ENCODE peak calls at places on chromosomes 11 and 22, in seven cellular contexts. Q is tibial nerve; K is transverse colon; R is body of pancreas; H is kidney; L is CD4-positive, alpha-beta memory T cell; J is ascending aorta. T is an unnamed sample.
A peak's percentile ranks its signal among the peaks of the same experiment; 100 is the strongest.

GRCh38 chr11:34194576-34195335 is 89.3 kb downstream of the NAT10 start:
- DNase-seq in H (no peak), K (no peak), R (no peak), J (no peak), Q (no peak), L (no peak), T (no peak)

GRCh38 chr11:2674681-2675131 is 25.1 kb downstream of the KCNQ1OT1 start:
- DNase-seq in Q (no peak), K (no peak), H (peak; percentile 61), J (no peak), R (peak; percentile 57), L (no peak), T (no peak)

GRCh38 chr11:119839504-119840133 is 110.6 kb upstream of the NECTIN1 start:
- DNase-seq in L (no peak), H (no peak), J (no peak), K (no peak), R (no peak), Q (no peak), T (no peak)

GRCh38 chr11:111162306-111162705 is 83.2 kb upstream of the POU2AF2 start:
- DNase-seq in J (no peak), Q (no peak), K (no peak), L (no peak), R (no peak), H (no peak), T (no peak)

GRCh38 chr11:14773755-14774154 is 118.3 kb downstream of the CYP2R1 start:
- DNase-seq in L (peak; percentile 31), J (no peak), K (no peak), H (no peak), R (no peak), Q (no peak), T (no peak)

GRCh38 chr11:85758480-85759039 is 52.4 kb downstream of the SYTL2 start:
- DNase-seq in H (no peak), Q (no peak), K (no peak), L (no peak), R (no peak), J (no peak), T (no peak)

GRCh38 chr11:18802381-18803257 is 11.0 kb upstream of the PTPN5 start:
- DNase-seq in L (peak; percentile 43), J (no peak), Q (no peak), R (peak; percentile 73), H (no peak), K (peak; percentile 32), T (no peak)

GRCh38 chr22:30351226-30351625 is 5.5 kb downstream of the SF3A1 start:
- DNase-seq in L (no peak), J (no peak), H (no peak), R (no peak), Q (no peak), K (no peak), T (no peak)

GRCh38 chr22:20071524-20071972 is 8.5 kb upstream of the DGCR8 start:
- DNase-seq in H (peak; percentile 0), J (no peak), K (no peak), Q (no peak), R (no peak), L (no peak), T (no peak)

GRCh38 chr11:11916981-11917399 is 75.2 kb downstream of the USP47 start:
- DNase-seq in Q (no peak), L (no peak), H (no peak), K (no peak), J (no peak), R (no peak), T (no peak)

GRCh38 chr11:6746086-6746618 is 25.6 kb downstream of the OR2AG2 start:
- DNase-seq in H (no peak), L (peak; percentile 64), K (peak; percentile 55), J (no peak), R (no peak), Q (no peak), T (no peak)

GRCh38 chr11:122559734-122560382 is 95.7 kb upstream of the UBASH3B start:
- DNase-seq in H (no peak), R (no peak), K (no peak), J (no peak), L (no peak), Q (no peak), T (no peak)

GRCh38 chr11:58958500-58958899 is 19.2 kb downstream of the GLYATL1 start:
- DNase-seq in J (no peak), R (peak; percentile 39), Q (no peak), L (peak; percentile 7), H (no peak), K (peak; percentile 67), T (no peak)

GRCh38 chr11:69380451-69380901 is 86.5 kb downstream of the MYEOV start:
- DNase-seq in J (peak; percentile 1), L (no peak), K (peak; percentile 5), R (no peak), Q (peak; percentile 10), H (no peak), T (no peak)

GRCh38 chr11:70220920-70221319 is 17.8 kb downstream of the FADD start:
- DNase-seq in K (no peak), J (no peak), H (no peak), L (no peak), Q (no peak), R (no peak), T (no peak)

GRCh38 chr11:123611698-123612097 is 42.7 kb downstream of the SCN3B start:
- DNase-seq in K (no peak), Q (no peak), J (no peak), H (no peak), L (no peak), R (no peak), T (no peak)

GRCh38 chr11:87295237-87295636 is 257.5 kb downstream of the TMEM135 start:
- DNase-seq in H (no peak), K (no peak), Q (no peak), L (no peak), R (no peak), J (no peak), T (no peak)

GRCh38 chr11:121478226-121478894 is 25.6 kb upstream of the SORL1-AS1 start:
- DNase-seq in L (no peak), J (no peak), R (peak; percentile 51), H (no peak), Q (no peak), K (no peak), T (no peak)

GRCh38 chr22:37176464-37177061 is 11.5 kb downstream of the C1QTNF6 start:
- DNase-seq in L (no peak), H (peak; percentile 86), J (peak; percentile 56), R (peak; percentile 38), Q (peak; percentile 49), K (peak; percentile 52), T (no peak)

GRCh38 chr11:61688368-61689163 is 8.4 kb downstream of the DAGLA start:
- DNase-seq in Q (peak; percentile 41), H (peak; percentile 72), J (no peak), L (no peak), R (peak; percentile 93), K (peak; percentile 83), T (no peak)

GRCh38 chr11:110948112-110948511 is 235.9 kb upstream of the ARHGAP20 start:
- DNase-seq in Q (no peak), K (no peak), H (no peak), J (no peak), L (no peak), R (no peak), T (no peak)

GRCh38 chr11:122205036-122205435 is 89.0 kb upstream of the BLID start:
- DNase-seq in R (no peak), L (no peak), H (no peak), Q (no peak), J (no peak), K (no peak), T (no peak)

GRCh38 chr11:107598225-107599139 is 7.5 kb downstream of the ELMOD1 start:
- DNase-seq in J (no peak), L (no peak), H (no peak), Q (no peak), R (no peak), K (no peak), T (no peak)

GRCh38 chr22:36432592-36433317 is 45.0 kb upstream of the MYH9 start:
- DNase-seq in H (no peak), Q (no peak), R (no peak), L (no peak), J (no peak), K (no peak), T (no peak)

GRCh38 chr22:47299879-47300697 is 537.6 kb downstream of the TBC1D22A start:
- DNase-seq in R (no peak), L (no peak), Q (no peak), H (no peak), J (no peak), K (no peak), T (no peak)
- H3K9me3 ChIP-seq in R (no peaks in the 10 kb centered on the region), L (no peaks in the 10 kb centered on the region), Q (no peaks in the 10 kb centered on the region), H (no peaks in the 10 kb centered on the region), J (no peaks in the 10 kb centered on the region), K (no peaks in the 10 kb centered on the region), T (no peaks in the 10 kb centered on the region)

DNA sequence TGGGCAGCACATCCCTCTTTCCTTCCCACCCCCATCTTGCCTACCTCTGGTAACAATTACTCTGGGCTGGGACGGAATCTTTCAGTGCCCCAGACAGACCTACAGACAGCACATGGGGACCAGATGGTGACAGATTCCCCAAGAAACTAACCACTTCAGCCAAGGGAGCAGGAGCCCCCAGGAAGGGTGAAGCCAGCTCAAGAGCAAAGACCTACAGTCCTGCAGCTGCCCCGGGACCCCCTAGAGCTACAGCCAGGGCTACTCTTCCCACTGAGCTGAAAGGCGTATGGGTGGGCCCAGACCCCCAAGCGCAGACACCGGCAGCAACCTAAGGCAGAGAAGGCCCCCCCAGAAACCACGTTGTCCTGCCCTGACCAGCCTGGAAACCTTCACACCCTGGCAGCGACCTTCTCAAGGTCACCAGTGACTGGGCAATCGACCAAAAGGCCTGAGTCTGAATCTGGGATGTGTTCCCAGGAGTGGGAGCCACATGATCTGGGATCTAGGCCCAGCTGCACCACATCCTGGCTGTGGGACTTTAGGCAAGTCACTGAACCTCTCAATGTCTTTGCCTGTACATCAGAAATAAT is 65.8 kb downstream of the LRRC32 start:
- DNase-seq in Q (no peak), H (no peak), K (peak; percentile 44), R (peak; percentile 75), L (no peak), J (no peak), T (no peak)
- H3K27ac ChIP-seq in Q (peak overlapping the region; percentile 7), H (peak overlapping the region; percentile 60), K (peak overlapping the region; percentile 56), R (no peak overlapping the region), L (no peak overlapping the region), J (peak overlapping the region; percentile 66), T (no peak overlapping the region)

GRCh38 chr11:43802509-43802908 is 78.1 kb upstream of the ALKBH3 start:
- DNase-seq in L (no peak), Q (no peak), H (no peak), J (no peak), R (no peak), K (no peak), T (no peak)

GRCh38 chr11:43812471-43812870 is 68.2 kb upstream of the ALKBH3 start:
- DNase-seq in J (no peak), R (no peak), L (no peak), Q (no peak), K (no peak), H (no peak), T (no peak)

GRCh38 chr11:43810929-43811596 is 69.6 kb upstream of the ALKBH3 start:
- DNase-seq in K (no peak), Q (no peak), R (no peak), J (no peak), L (no peak), H (no peak), T (no peak)

GRCh38 chr11:43803766-43804165 is 76.9 kb upstream of the ALKBH3 start:
- DNase-seq in R (no peak), J (no peak), L (no peak), Q (no peak), K (no peak), H (no peak), T (no peak)

GRCh38 chr11:43806976-43807375 is 73.7 kb upstream of the ALKBH3 start:
- DNase-seq in J (no peak), Q (no peak), H (no peak), K (no peak), R (no peak), L (no peak), T (no peak)
- H3K36me3 ChIP-seq in J (no peaks in the 10 kb centered on the region), Q (no peaks in the 10 kb centered on the region), H (no peaks in the 10 kb centered on the region), K (no peaks in the 10 kb centered on the region), R (no peaks in the 10 kb centered on the region), L (no peaks in the 10 kb centered on the region), T (no peaks in the 10 kb centered on the region)

GRCh38 chr11:102566112-102566511 is 35.6 kb upstream of the MMP7 start:
- DNase-seq in L (no peak), H (no peak), R (no peak), Q (no peak), J (no peak), K (no peak), T (no peak)
- H3K9me3 ChIP-seq in L (no peaks in the 10 kb centered on the region), H (no peaks in the 10 kb centered on the region), R (no peaks in the 10 kb centered on the region), Q (no peaks in the 10 kb centered on the region), J (no peaks in the 10 kb centered on the region), K (no peaks in the 10 kb centered on the region), T (no peaks in the 10 kb centered on the region)